ENCODE peak calls at places on chromosomes 7 and 10, in seven cellular contexts. One of them, this sample, is unnamed.

GRCh38 chr10:123870260-123870659 is 21.3 kb downstream of the CPXM2 start:
- DNase-seq in lower leg skin: no peak
- DNase-seq in H1: no peak
- DNase-seq in foreskin fibroblast: no peak
- DNase-seq in uterus: no peak
- DNase-seq in pancreas: no peak
- DNase-seq in A549: no peak
- DNase-seq in this sample: no peak

GRCh38 chr7:151821226-151821625 is 55.7 kb downstream of the PRKAG2 start:
- DNase-seq in pancreas: peak
- DNase-seq in lower leg skin: no peak
- DNase-seq in foreskin fibroblast: no peak
- DNase-seq in uterus: no peak
- DNase-seq in H1: no peak
- DNase-seq in A549: no peak
- DNase-seq in this sample: no peak

GRCh38 chr7:24980695-24981543 is 941 bp upstream of the OSBPL3 start:
- DNase-seq in foreskin fibroblast: peak
- DNase-seq in pancreas: peak
- DNase-seq in lower leg skin: no peak
- DNase-seq in uterus: peak
- DNase-seq in H1: no peak
- DNase-seq in A549: peak
- DNase-seq in this sample: peak

GRCh38 chr10:11205026-11205772 is 187.5 kb downstream of the CELF2 start:
- DNase-seq in A549: no peak
- DNase-seq in uterus: no peak
- DNase-seq in foreskin fibroblast: peak
- DNase-seq in pancreas: no peak
- DNase-seq in lower leg skin: no peak
- DNase-seq in H1: no peak
- DNase-seq in this sample: no peak

GRCh38 chr7:50387351-50387750 is 62.8 kb downstream of the FIGNL1 start:
- DNase-seq in lower leg skin: no peak
- DNase-seq in pancreas: no peak
- DNase-seq in H1: no peak
- DNase-seq in foreskin fibroblast: no peak
- DNase-seq in A549: no peak
- DNase-seq in uterus: no peak
- DNase-seq in this sample: no peak

GRCh38 chr7:90594791-90595317 is 1.3 kb upstream of the CDK14 start:
- DNase-seq in H1: peak
- DNase-seq in A549: no peak
- DNase-seq in pancreas: no peak
- DNase-seq in lower leg skin: no peak
- DNase-seq in foreskin fibroblast: peak
- DNase-seq in uterus: peak
- DNase-seq in this sample: no peak

GRCh38 chr7:1920266-1920681 is 250.2 kb downstream of the ELFN1 start:
- DNase-seq in foreskin fibroblast: peak
- DNase-seq in pancreas: no peak
- DNase-seq in H1: no peak
- DNase-seq in A549: no peak
- DNase-seq in lower leg skin: no peak
- DNase-seq in uterus: no peak
- DNase-seq in this sample: no peak

GRCh38 chr7:99551329-99551728 is 585 bp downstream of the FAM200A start:
- DNase-seq in H1: no peak
- DNase-seq in pancreas: no peak
- DNase-seq in uterus: no peak
- DNase-seq in lower leg skin: no peak
- DNase-seq in foreskin fibroblast: no peak
- DNase-seq in A549: no peak
- DNase-seq in this sample: no peak

GRCh38 chr7:14430921-14431320 is 441.5 kb upstream of the ETV1 start:
- DNase-seq in uterus: no peak
- DNase-seq in pancreas: no peak
- DNase-seq in lower leg skin: no peak
- DNase-seq in H1: no peak
- DNase-seq in A549: no peak
- DNase-seq in foreskin fibroblast: no peak
- DNase-seq in this sample: no peak

GRCh38 chr10:72027498-72027897 is 60.9 kb downstream of the SPOCK2 start:
- DNase-seq in foreskin fibroblast: no peak
- DNase-seq in uterus: peak
- DNase-seq in A549: no peak
- DNase-seq in pancreas: no peak
- DNase-seq in H1: no peak
- DNase-seq in lower leg skin: no peak
- DNase-seq in this sample: no peak

GRCh38 chr10:83765711-83766110 is 373.6 kb upstream of the GHITM start:
- DNase-seq in H1: no peak
- DNase-seq in lower leg skin: no peak
- DNase-seq in pancreas: no peak
- DNase-seq in foreskin fibroblast: no peak
- DNase-seq in uterus: no peak
- DNase-seq in A549: peak
- DNase-seq in this sample: no peak

GRCh38 chr10:70832852-70833542 is 17.2 kb downstream of the SGPL1 start:
- DNase-seq in pancreas: no peak
- DNase-seq in uterus: no peak
- DNase-seq in foreskin fibroblast: peak
- DNase-seq in A549: no peak
- DNase-seq in lower leg skin: no peak
- DNase-seq in H1: no peak
- DNase-seq in this sample: no peak

GRCh38 chr7:18768256-18768655 is 272.7 kb downstream of the HDAC9 start:
- DNase-seq in pancreas: no peak
- DNase-seq in H1: no peak
- DNase-seq in A549: no peak
- DNase-seq in uterus: no peak
- DNase-seq in foreskin fibroblast: peak
- DNase-seq in lower leg skin: no peak
- DNase-seq in this sample: no peak

GRCh38 chr10:15813415-15813814 is 46.9 kb downstream of the MINDY3 start:
- DNase-seq in foreskin fibroblast: peak
- DNase-seq in H1: no peak
- DNase-seq in lower leg skin: no peak
- DNase-seq in pancreas: no peak
- DNase-seq in A549: no peak
- DNase-seq in uterus: no peak
- DNase-seq in this sample: no peak

GRCh38 chr10:75751232-75751631 is 319.8 kb downstream of the LRMDA start:
- DNase-seq in uterus: no peak
- DNase-seq in A549: no peak
- DNase-seq in H1: no peak
- DNase-seq in pancreas: no peak
- DNase-seq in foreskin fibroblast: no peak
- DNase-seq in lower leg skin: no peak
- DNase-seq in this sample: no peak

GRCh38 chr7:30206466-30206865 is 71.7 kb downstream of the MTURN start:
- DNase-seq in uterus: no peak
- DNase-seq in lower leg skin: no peak
- DNase-seq in foreskin fibroblast: peak
- DNase-seq in pancreas: no peak
- DNase-seq in H1: no peak
- DNase-seq in A549: peak
- DNase-seq in this sample: no peak

GRCh38 chr10:51895209-51895608 is 195.8 kb upstream of the CSTF2T start:
- DNase-seq in lower leg skin: peak
- DNase-seq in uterus: peak
- DNase-seq in pancreas: no peak
- DNase-seq in foreskin fibroblast: peak
- DNase-seq in A549: no peak
- DNase-seq in H1: no peak
- DNase-seq in this sample: no peak

GRCh38 chr10:13162013-13162364 is 631 bp downstream of the MCM10 start:
- DNase-seq in uterus: no peak
- DNase-seq in pancreas: no peak
- DNase-seq in lower leg skin: no peak
- DNase-seq in A549: no peak
- DNase-seq in foreskin fibroblast: no peak
- DNase-seq in H1: no peak
- DNase-seq in this sample: no peak

GRCh38 chr10:97333601-97334369 is 744 bp downstream of the FRAT2 start:
- DNase-seq in A549: peak
- DNase-seq in uterus: no peak
- DNase-seq in lower leg skin: peak
- DNase-seq in pancreas: peak
- DNase-seq in foreskin fibroblast: no peak
- DNase-seq in H1: no peak
- DNase-seq in this sample: peak

GRCh38 chr7:18396953-18397352 is 98.6 kb upstream of the HDAC9 start:
- DNase-seq in pancreas: no peak
- DNase-seq in foreskin fibroblast: no peak
- DNase-seq in H1: no peak
- DNase-seq in uterus: no peak
- DNase-seq in lower leg skin: no peak
- DNase-seq in A549: no peak
- DNase-seq in this sample: no peak

GRCh38 chr10:122115874-122116273 is 126.9 kb downstream of the TACC2 start:
- DNase-seq in foreskin fibroblast: no peak
- DNase-seq in lower leg skin: no peak
- DNase-seq in pancreas: no peak
- DNase-seq in A549: no peak
- DNase-seq in uterus: no peak
- DNase-seq in H1: no peak
- DNase-seq in this sample: no peak

GRCh38 chr10:122112625-122113160 is 123.7 kb downstream of the TACC2 start:
- DNase-seq in A549: peak
- DNase-seq in H1: peak
- DNase-seq in foreskin fibroblast: peak
- DNase-seq in pancreas: peak
- DNase-seq in lower leg skin: peak
- DNase-seq in uterus: peak
- DNase-seq in this sample: no peak

GRCh38 chr10:122113161-122113944 is 124.4 kb downstream of the TACC2 start:
- DNase-seq in H1: no peak
- DNase-seq in uterus: peak
- DNase-seq in lower leg skin: peak
- DNase-seq in pancreas: peak
- DNase-seq in foreskin fibroblast: peak
- DNase-seq in A549: peak
- DNase-seq in this sample: no peak

GRCh38 chr10:122116331-122116730 is 127.4 kb downstream of the TACC2 start:
- DNase-seq in H1: no peak
- DNase-seq in foreskin fibroblast: peak
- DNase-seq in uterus: no peak
- DNase-seq in pancreas: no peak
- DNase-seq in lower leg skin: no peak
- DNase-seq in A549: peak
- DNase-seq in this sample: no peak

GRCh38 chr10:122114156-122114747 is 125.3 kb downstream of the TACC2 start:
- DNase-seq in foreskin fibroblast: no peak
- DNase-seq in pancreas: no peak
- DNase-seq in A549: no peak
- DNase-seq in H1: no peak
- DNase-seq in lower leg skin: no peak
- DNase-seq in uterus: peak
- DNase-seq in this sample: no peak
- H3K4me3 ChIP-seq in foreskin fibroblast: peak
- H3K4me3 ChIP-seq in pancreas: no peak
- H3K4me3 ChIP-seq in A549: peak
- H3K4me3 ChIP-seq in H1: peak
- H3K4me3 ChIP-seq in lower leg skin: no peak
- H3K4me3 ChIP-seq in uterus: peak
- H3K4me3 ChIP-seq in this sample: no peak

GRCh38 chr7:110119883-110120581 is 970.9 kb upstream of the LRRN3 start:
- DNase-seq in pancreas: peak
- DNase-seq in lower leg skin: no peak
- DNase-seq in uterus: no peak
- DNase-seq in H1: no peak
- DNase-seq in A549: peak
- DNase-seq in foreskin fibroblast: no peak
- DNase-seq in this sample: no peak
- H3K4me3 ChIP-seq in pancreas: no peak
- H3K4me3 ChIP-seq in lower leg skin: no peak
- H3K4me3 ChIP-seq in uterus: no peak
- H3K4me3 ChIP-seq in H1: no peak
- H3K4me3 ChIP-seq in A549: no peak
- H3K4me3 ChIP-seq in foreskin fibroblast: no peak
- H3K4me3 ChIP-seq in this sample: no peak

DNA sequence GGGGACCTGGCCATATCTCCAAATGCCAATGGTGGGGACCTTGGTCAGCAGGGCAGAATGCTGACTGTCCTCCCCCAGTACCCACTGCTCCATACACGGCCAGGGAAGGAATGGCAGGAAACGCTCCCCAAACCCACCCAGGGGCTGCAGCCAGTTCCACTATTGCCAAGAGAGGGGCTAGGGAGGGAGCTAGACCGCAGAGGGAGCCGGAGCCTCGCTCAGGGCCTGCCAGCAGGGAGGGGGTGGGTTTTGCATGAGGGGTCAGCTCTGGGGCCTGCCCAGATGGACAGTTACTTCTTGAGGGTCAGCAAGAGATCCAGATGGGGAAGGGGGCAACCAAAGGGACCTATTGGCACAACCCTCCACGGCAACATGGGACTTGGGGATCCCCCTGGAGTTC is 12.8 kb downstream of the FGF8 start:
- DNase-seq in H1: no peak
- DNase-seq in uterus: no peak
- DNase-seq in lower leg skin: no peak
- DNase-seq in pancreas: no peak
- DNase-seq in A549: no peak
- DNase-seq in foreskin fibroblast: no peak
- DNase-seq in this sample: no peak
- H3K4me3 ChIP-seq in H1: no peak
- H3K4me3 ChIP-seq in uterus: no peak
- H3K4me3 ChIP-seq in lower leg skin: no peak
- H3K4me3 ChIP-seq in pancreas: no peak
- H3K4me3 ChIP-seq in A549: no peak
- H3K4me3 ChIP-seq in foreskin fibroblast: no peak
- H3K4me3 ChIP-seq in this sample: no peak

DNA sequence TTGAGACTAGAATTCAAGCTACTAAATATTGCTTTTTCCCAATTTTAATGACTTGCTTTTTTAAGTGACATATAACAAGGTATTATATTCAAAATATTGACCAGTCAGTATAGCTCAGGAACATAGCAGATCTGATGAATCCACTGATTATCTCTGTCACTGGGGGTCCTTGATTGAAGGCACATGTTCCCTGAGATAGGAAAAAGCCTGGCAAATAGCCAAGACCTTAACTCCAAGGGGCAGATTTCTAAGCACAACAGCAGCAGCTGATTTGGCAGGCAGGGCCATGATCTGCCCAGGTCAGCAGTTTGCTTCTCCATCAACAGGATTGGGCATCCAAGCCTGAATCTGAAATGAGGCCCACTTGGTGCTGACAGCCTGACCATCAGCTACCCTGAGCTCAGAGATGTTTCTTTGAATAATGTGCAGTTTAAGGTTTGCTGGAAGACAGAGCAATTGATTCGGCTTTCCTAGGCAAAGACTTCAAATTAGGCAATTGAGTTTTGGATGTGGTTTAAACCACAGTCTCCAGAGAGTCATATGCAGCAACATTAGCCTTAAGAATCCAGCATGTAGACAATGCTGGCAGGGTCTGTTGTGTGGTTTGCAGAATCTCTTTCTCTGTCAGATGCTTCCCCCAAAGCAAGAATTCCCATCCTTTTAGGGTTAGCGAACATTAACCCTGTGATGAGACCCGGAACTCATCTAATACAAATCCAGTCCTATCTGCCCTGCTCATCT is 352.6 kb downstream of the ADRA2A start:
- DNase-seq in uterus: no peak
- DNase-seq in lower leg skin: no peak
- DNase-seq in H1: no peak
- DNase-seq in A549: no peak
- DNase-seq in pancreas: no peak
- DNase-seq in foreskin fibroblast: no peak
- DNase-seq in this sample: no peak
- H3K4me3 ChIP-seq in uterus: no peak
- H3K4me3 ChIP-seq in lower leg skin: no peak
- H3K4me3 ChIP-seq in H1: no peak
- H3K4me3 ChIP-seq in A549: no peak
- H3K4me3 ChIP-seq in pancreas: no peak
- H3K4me3 ChIP-seq in foreskin fibroblast: no peak
- H3K4me3 ChIP-seq in this sample: no peak

This sample was measured in OCI-LY7.